ENCODE peak calls at places on chromosomes 4 and X, in seven cellular contexts. S, W, K, J, Y, U and X are unnamed samples.

GRCh38 chr4:109079731-109080130 is 222.7 kb downstream of the COL25A1 start:
- DNase-seq in K (no peak), J (no peak), S (peak), W (peak), Y (no peak), U (peak), X (no peak)

GRCh38 chr4:26020896-26021295 is 106.9 kb downstream of the SMIM20 start:
- DNase-seq in W (peak), S (peak), U (peak), K (no peak), J (no peak), Y (no peak), X (no peak)

GRCh38 chr4:182648766-182649165 is 268.4 kb downstream of the DCTD start:
- DNase-seq in S (peak), Y (no peak), U (no peak), W (no peak), J (no peak), K (no peak), X (no peak)

GRCh38 chr4:79294064-79294463 is 31.8 kb downstream of the NAA11 start:
- DNase-seq in Y (no peak), J (no peak), W (peak), U (peak), S (no peak), K (no peak), X (no peak)

GRCh38 chrX:853304-853703 is 222.7 kb downstream of the SHOX start:
- DNase-seq in Y (no peak), U (no peak), K (no peak), S (no peak), W (no peak), J (no peak), X (no peak)

GRCh38 chr4:4541040-4541631 is 712 bp downstream of the STX18 start:
- DNase-seq in Y (no peak), J (no peak), W (peak), K (peak), S (peak), U (peak), X (no peak)

GRCh38 chrX:48891402-48892288 is 5.9 kb downstream of the TIMM17B start:
- DNase-seq in Y (no peak), U (peak), K (peak), W (peak), S (peak), J (peak), X (peak)

GRCh38 chr4:8909548-8909947 is 37.9 kb upstream of the HMX1 start:
- DNase-seq in J (no peak), U (no peak), Y (no peak), K (no peak), S (no peak), W (no peak), X (no peak)

GRCh38 chr4:69823481-69824186 is 36.3 kb downstream of the SULT1E1 start:
- DNase-seq in U (peak), K (peak), W (peak), S (peak), J (peak), Y (no peak), X (no peak)

GRCh38 chr4:10721616-10722015 is 37.0 kb upstream of the CLNK start:
- DNase-seq in K (no peak), Y (no peak), W (no peak), J (no peak), U (no peak), S (no peak), X (no peak)

GRCh38 chrX:20067709-20068315 is 48.9 kb downstream of the MAP7D2 start:
- DNase-seq in W (peak), K (no peak), U (peak), S (peak), J (peak), Y (peak), X (no peak)

GRCh38 chr4:120853101-120853940 is 69.2 kb downstream of the PRDM5 start:
- DNase-seq in K (no peak), U (peak), W (no peak), J (no peak), S (peak), Y (no peak), X (no peak)

GRCh38 chr4:37453004-37453360 is 208.4 kb downstream of the NWD2 start:
- DNase-seq in S (peak), U (peak), Y (no peak), K (peak), J (peak), W (peak), X (peak)

GRCh38 chrX:136768469-136769084 is 12.2 kb downstream of the ARHGEF6 start:
- DNase-seq in U (peak), W (peak), Y (peak), S (peak), K (peak), J (peak), X (no peak)

GRCh38 chrX:17519349-17519748 is 144.3 kb downstream of the NHS start:
- DNase-seq in S (peak), K (no peak), J (no peak), Y (no peak), U (no peak), W (peak), X (no peak)

GRCh38 chrX:132909643-132910042 is 48.8 kb downstream of the HS6ST2 start:
- DNase-seq in W (peak), U (peak), J (no peak), S (peak), Y (peak), K (no peak), X (no peak)

GRCh38 chr4:101954975-101955678 is 164.6 kb downstream of the BANK1 start:
- DNase-seq in Y (no peak), S (no peak), K (no peak), U (no peak), J (no peak), W (no peak), X (no peak)

GRCh38 chr4:159204566-159204965 is 101.7 kb downstream of the RAPGEF2 start:
- DNase-seq in U (peak), Y (no peak), K (no peak), S (no peak), W (no peak), J (no peak), X (no peak)

GRCh38 chrX:7378406-7378805 is 230.5 kb upstream of the PUDP start:
- DNase-seq in U (no peak), Y (no peak), J (no peak), W (no peak), S (no peak), K (no peak), X (no peak)

GRCh38 chrX:153902388-153902787 is 2.1 kb upstream of the AVPR2 start:
- DNase-seq in Y (no peak), J (no peak), U (no peak), W (no peak), K (no peak), S (no peak), X (no peak)

GRCh38 chr4:44738615-44739014 is 12.3 kb upstream of the GNPDA2 start:
- DNase-seq in J (no peak), W (peak), U (peak), K (peak), Y (no peak), S (no peak), X (no peak)
- TF ChIP-seq CTCF in J (no peak), W (peak), U (peak), K (peak), Y (peak), S (no peak), X (no peak)

DNA sequence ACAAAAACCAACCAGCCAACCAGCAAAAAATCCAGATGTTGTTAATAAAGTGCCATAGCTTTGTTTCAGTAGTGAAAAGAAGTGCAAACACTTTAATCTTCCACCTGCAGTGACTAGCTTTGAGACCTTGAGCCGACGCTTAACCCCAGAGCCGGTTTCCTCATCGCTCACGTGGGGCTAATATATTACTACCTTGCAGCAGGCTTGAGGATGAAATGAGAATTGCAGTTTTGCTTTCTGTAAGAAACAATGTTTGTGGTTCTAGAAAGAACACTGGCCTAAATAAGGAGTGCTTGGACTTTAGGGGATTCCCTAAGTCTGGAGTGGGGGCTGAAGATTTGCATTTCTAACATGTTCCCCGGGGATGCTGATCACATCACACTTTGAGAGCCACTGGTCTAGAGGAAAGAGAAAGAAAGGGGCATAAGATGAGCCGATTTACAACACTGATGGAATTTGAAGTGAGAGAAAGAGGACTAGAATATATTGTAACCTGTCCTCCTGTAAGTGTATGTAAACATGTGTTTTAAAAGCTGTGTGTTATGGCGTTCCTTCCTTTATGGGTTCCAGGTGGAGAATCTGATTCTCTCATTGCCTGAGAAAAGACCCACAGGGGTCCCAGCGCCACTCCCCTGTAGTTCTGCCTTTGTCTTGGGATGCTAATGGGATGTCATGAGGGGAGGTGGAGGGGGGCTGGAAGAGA is 1.4 kb downstream of the FGF2 start:
- DNase-seq in J (no peak), U (peak), W (peak), S (peak), K (peak), Y (no peak), X (no peak)
- TF ChIP-seq CTCF in J (no peak), U (peak), W (peak), S (peak), K (no peak), Y (no peak), X (no peak)

DNA sequence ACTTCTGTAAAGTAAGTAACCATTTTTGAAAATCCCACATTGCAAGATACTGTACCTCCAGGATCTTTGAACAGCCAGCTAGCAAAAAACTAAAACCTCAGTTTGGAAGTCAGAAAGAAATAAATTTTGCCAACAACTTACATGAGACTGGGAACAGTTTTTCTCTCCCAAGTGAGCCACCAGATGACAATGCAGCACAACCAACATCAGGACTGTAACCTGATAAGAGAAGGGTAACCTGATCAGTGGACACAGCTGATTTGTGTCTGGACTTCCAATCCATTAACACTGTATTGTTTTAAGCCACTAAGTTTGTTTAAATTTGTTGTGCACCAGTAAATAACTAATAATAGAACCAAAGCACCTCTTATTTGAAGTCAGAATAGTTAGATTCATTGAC is 923.3 kb downstream of the FAT4 start:
- DNase-seq in S (no peak), U (peak), J (no peak), W (no peak), Y (no peak), K (no peak), X (no peak)
- TF ChIP-seq CTCF in S (no peak), U (peak), J (no peak), W (no peak), Y (no peak), K (no peak), X (no peak)

GRCh38 chr4:103634236-103634635 is 85.5 kb downstream of the TACR3 start:
- DNase-seq in K (no peak), J (peak), Y (no peak), W (no peak), S (no peak), U (no peak), X (no peak)
- TF ChIP-seq CTCF in K (no peak), J (peak), Y (no peak), W (no peak), S (no peak), U (no peak), X (peak)

GRCh38 chrX:11606408-11606807 is 59.3 kb downstream of the ARHGAP6 start:
- DNase-seq in J (no peak), W (no peak), Y (no peak), S (no peak), U (no peak), K (no peak), X (no peak)

GRCh38 chrX:11597479-11597878 is 68.2 kb downstream of the ARHGAP6 start:
- DNase-seq in S (no peak), K (no peak), Y (no peak), W (peak), J (no peak), U (peak), X (no peak)

DNA sequence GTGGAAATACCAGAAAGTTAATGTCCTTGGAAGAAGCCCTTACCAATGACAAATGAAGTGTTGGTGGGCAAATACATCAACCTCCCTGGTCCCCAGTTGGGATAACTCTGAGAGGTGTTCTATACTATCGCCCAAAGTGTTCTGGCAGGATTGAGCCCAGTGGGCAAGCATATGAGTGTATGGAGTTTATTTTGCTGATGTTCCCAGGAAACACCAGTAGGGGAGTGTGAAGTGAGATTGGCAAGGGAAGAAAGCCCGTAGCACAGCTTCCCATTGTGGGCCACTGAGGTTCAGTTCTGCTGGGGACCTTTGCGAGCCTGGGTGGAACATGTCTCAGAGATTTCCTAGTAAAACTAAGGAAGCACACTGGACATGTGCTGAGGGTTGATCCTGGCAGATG is 65.1 kb downstream of the ARHGAP6 start:
- DNase-seq in K (no peak), J (no peak), U (no peak), Y (no peak), W (no peak), S (no peak), X (no peak)
- TF ChIP-seq CTCF in K (no peak), J (no peak), U (no peak), Y (no peak), W (no peak), S (no peak), X (no peak)

GRCh38 chrX:125378205-125378604 is 58.5 kb downstream of the TEX13C start:
- DNase-seq in S (no peak), W (no peak), Y (no peak), U (no peak), K (no peak), J (no peak), X (no peak)
- TF ChIP-seq CTCF in S (no peak), W (no peak), Y (no peak), U (no peak), K (no peak), J (no peak), X (no peak)

GRCh38 chr4:112766422-112766821 is 129.5 kb downstream of the LARP7 start:
- DNase-seq in J (no peak), S (peak), Y (no peak), W (peak), U (peak), K (peak), X (no peak)
- TF ChIP-seq CTCF in J (peak), S (peak), Y (peak), W (peak), U (peak), K (peak), X (peak)

GRCh38 chr4:139300431-139301142 is 718 bp upstream of the NAA15 start:
- DNase-seq in K (peak), U (peak), W (peak), J (no peak), S (peak), Y (no peak), X (no peak)

GRCh38 chr4:139301143-139301820 is at the start of gene NAA15:
- DNase-seq in K (peak), S (peak), W (peak), U (peak), Y (peak), J (peak), X (peak)

GRCh38 chr4:139299536-139299935 is 1.8 kb upstream of the NAA15 start:
- DNase-seq in W (no peak), J (no peak), S (no peak), Y (no peak), U (no peak), K (no peak), X (no peak)

GRCh38 chr4:139304920-139305319 is 2.6 kb upstream of the NDUFC1 start:
- DNase-seq in K (no peak), Y (no peak), J (no peak), W (no peak), S (no peak), U (no peak), X (no peak)

DNA sequence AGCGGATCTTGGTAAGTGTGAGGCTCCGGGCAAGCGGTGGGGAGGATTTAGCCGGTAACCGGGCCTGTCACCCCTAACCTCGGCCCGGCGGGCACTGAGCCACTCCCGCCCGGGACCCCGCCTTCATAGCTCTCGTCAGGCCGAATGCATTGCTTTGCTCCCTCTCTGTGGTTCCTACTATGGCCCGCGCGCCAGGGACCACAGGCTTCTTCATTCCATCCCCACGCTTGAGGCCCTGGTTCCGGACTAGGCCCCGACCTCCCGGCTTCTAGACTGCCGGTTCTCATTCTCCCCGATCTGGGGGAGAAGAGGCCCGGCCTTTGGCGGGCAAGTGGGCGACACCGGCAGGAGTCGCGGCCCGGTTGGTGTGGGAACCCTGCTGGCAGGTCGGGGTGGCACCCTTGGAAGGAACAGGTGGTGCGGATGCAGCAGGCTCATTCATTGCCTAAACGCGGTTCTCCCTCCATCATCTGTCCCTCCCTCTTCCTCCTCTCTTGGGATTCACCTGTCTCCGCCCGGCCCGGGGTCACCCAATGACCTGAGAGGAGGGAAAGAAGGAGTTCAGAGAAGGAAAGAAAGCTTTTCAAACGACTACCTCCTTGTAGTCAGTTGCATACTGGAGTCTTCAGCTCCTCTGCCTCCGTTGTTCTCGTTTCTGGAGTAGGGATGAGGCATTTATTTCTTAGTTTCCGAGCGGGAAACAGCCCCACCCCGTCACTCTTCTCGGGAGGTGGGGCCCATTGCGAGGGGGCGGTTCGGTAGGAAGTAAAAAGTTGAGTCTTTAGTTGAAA is at the start of gene NDUFC1:
- DNase-seq in J (no peak), Y (no peak), W (peak), K (peak), S (peak), U (peak), X (no peak)
- TF ChIP-seq CTCF in J (peak), Y (peak), W (peak), K (peak), S (no peak), U (peak), X (no peak)

GRCh38 chr4:72507167-72507566 is 61.9 kb downstream of the ADAMTS3 start:
- DNase-seq in K (no peak), Y (no peak), J (no peak), S (no peak), U (no peak), W (no peak), X (no peak)

GRCh38 chr4:72500214-72500613 is 68.8 kb downstream of the ADAMTS3 start:
- DNase-seq in W (no peak), U (no peak), J (no peak), Y (no peak), S (no peak), K (no peak), X (no peak)

DNA sequence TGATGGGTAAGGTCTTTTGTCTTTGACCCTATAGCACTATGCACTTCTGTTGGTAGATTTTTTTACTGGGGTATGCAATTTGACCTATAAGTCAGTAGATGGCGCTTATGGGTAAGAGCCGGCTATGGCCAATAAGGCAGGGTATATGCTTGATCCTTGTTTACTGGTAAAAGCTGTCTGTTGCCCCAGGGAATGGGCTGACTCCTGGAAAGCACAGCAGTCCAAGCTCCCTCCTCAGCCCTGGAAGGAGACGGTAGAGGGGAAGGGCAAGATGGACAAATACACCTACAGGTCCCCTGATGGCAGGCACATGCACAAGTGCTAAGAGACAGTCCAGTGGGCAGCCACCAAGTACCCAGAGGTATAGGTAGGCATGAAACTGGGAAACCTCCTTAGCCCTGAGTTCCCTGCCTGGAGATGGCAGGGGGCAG is 63.7 kb downstream of the ADAMTS3 start:
- DNase-seq in U (peak), J (peak), Y (peak), K (peak), S (peak), W (peak), X (no peak)
- TF ChIP-seq CTCF in U (peak), J (peak), Y (peak), K (peak), S (peak), W (peak), X (peak)

GRCh38 chr4:89486042-89486441 is 178.4 kb upstream of the GPRIN3 start:
- DNase-seq in J (no peak), K (no peak), U (peak), W (peak), Y (no peak), S (peak), X (no peak)
- TF ChIP-seq CTCF in J (no peak), K (peak), U (peak), W (peak), Y (no peak), S (peak), X (peak)